ENCODE peak calls at places on chromosomes 7 and 10, in four cellular contexts. N is ACHN; X is Ammon's horn; R is activated CD8-positive, alpha-beta memory T cell treated with anti-CD3 and anti-CD28 coated beads, Interleukin-2, amount 50 U/mL, for 48 hours. C is an unnamed sample.

GRCh38 chr7:63114371-63114985 is 884.2 kb upstream of the ZNF722 start:
- DNase-seq in N (no peak), R (no peak), X (no peak), C (no peak)

GRCh38 chr10:110358869-110359629 is 54.3 kb upstream of the SMNDC1 start:
- DNase-seq in X (no peak), R (no peak), N (peak; percentile 76), C (no peak)

GRCh38 chr7:1083729-1084657 is 3.9 kb upstream of the GPER1 start:
- DNase-seq in X (no peak), R (no peak), N (no peak), C (no peak)

GRCh38 chr10:6069101-6069931 is 7.1 kb upstream of the IL2RA start:
- DNase-seq in R (peak; percentile 79), N (no peak), X (no peak), C (no peak)

GRCh38 chr7:148793590-148793989 is 90.5 kb downstream of the EZH2 start:
- DNase-seq in R (no peak), X (no peak), N (no peak), C (peak; percentile 23)

GRCh38 chr7:2019693-2020511 is 212.8 kb downstream of the MAD1L1 start:
- DNase-seq in X (peak; percentile 50), N (no peak), R (peak; percentile 61), C (peak; percentile 87)

GRCh38 chr7:23369100-23369499 is 70.0 kb downstream of the MALSU1 start:
- DNase-seq in X (no peak), N (no peak), R (no peak), C (no peak)

GRCh38 chr7:28239823-28240204 is 59.2 kb upstream of the JAZF1 start:
- DNase-seq in R (no peak), X (peak; percentile 18), N (no peak), C (no peak)

GRCh38 chr10:124522903-124523260 is 61.3 kb downstream of the LHPP start:
- DNase-seq in X (no peak), N (no peak), R (no peak), C (no peak)

GRCh38 chr7:133629696-133630095 is 376.8 kb downstream of the EXOC4 start:
- DNase-seq in R (no peak), N (no peak), X (no peak), C (no peak)

GRCh38 chr7:70589010-70589409 is 542.9 kb upstream of the GALNT17 start:
- DNase-seq in N (no peak), R (no peak), X (no peak), C (no peak)

C was measured in fibroblast of pulmonary artery.